ENCODE peak calls at places on chromosomes 3 and 15, in eight cellular contexts. F is astrocyte, M is OCI-LY7, Y is ovary, Z is heart left ventricle, N is AG04450, T is HL-60, V is transverse colon. O is an unnamed sample.

GRCh38 chr15:60349589-60349988 is 48.2 kb downstream of the ANXA2 start:
- DNase-seq in F (no peak), M (no peak), Y (no peak), Z (no peak), N (no peak), T (no peak), V (no peak), O (no peak)

GRCh38 chr15:28907338-28907961 is 21.7 kb downstream of the APBA2 start:
- DNase-seq in F (no peak), M (no peak), Y (no peak), Z (no peak), N (no peak), T (no peak), V (no peak), O (no peak)

GRCh38 chr3:45929042-45929679 is 14.1 kb upstream of the CXCR6 start:
- DNase-seq in F (no peak), M (peak), Y (no peak), Z (no peak), N (no peak), T (no peak), V (peak), O (no peak)

GRCh38 chr3:16516695-16517481 is 3.4 kb upstream of the RFTN1 start:
- DNase-seq in F (peak), M (no peak), Y (peak), Z (peak), N (peak), T (no peak), V (no peak), O (no peak)

GRCh38 chr3:142315083-142315482 is 89.7 kb upstream of the GK5 start:
- DNase-seq in F (peak), M (no peak), Y (no peak), Z (no peak), N (peak), T (no peak), V (no peak), O (no peak)

GRCh38 chr3:9397911-9398714 is 698 bp downstream of the SETD5 start:
- DNase-seq in F (no peak), M (peak), Y (peak), Z (peak), N (no peak), T (no peak), V (peak), O (no peak)

GRCh38 chr15:98798375-98798893 is 150.1 kb downstream of the IGF1R start:
- DNase-seq in F (no peak), M (no peak), Y (no peak), Z (no peak), N (no peak), T (no peak), V (no peak), O (no peak)

GRCh38 chr3:144162042-144162441 is 190.4 kb downstream of the DIPK2A start:
- DNase-seq in F (peak), M (no peak), Y (no peak), Z (no peak), N (peak), T (no peak), V (no peak), O (no peak)

GRCh38 chr3:105040026-105040622 is 326.6 kb upstream of the ALCAM start:
- DNase-seq in F (peak), M (no peak), Y (no peak), Z (no peak), N (no peak), T (no peak), V (no peak), O (no peak)

GRCh38 chr15:40844543-40844981 is 714 bp downstream of the SPINT1 start:
- DNase-seq in F (no peak), M (no peak), Y (no peak), Z (no peak), N (no peak), T (no peak), V (peak), O (no peak)

GRCh38 chr3:138079901-138080300 is 35.5 kb downstream of the DZIP1L start:
- DNase-seq in F (no peak), M (no peak), Y (no peak), Z (no peak), N (no peak), T (no peak), V (no peak), O (no peak)

GRCh38 chr15:65212097-65212496 is 824 bp upstream of the CILP start:
- DNase-seq in F (no peak), M (peak), Y (no peak), Z (no peak), N (no peak), T (no peak), V (no peak), O (peak)

GRCh38 chr15:99467861-99468460 is 97.8 kb upstream of the MEF2A start:
- DNase-seq in F (peak), M (no peak), Y (no peak), Z (no peak), N (no peak), T (no peak), V (no peak), O (no peak)

GRCh38 chr3:121918779-121919483 is 24.7 kb downstream of the SLC15A2 start:
- DNase-seq in F (no peak), M (no peak), Y (no peak), Z (no peak), N (peak), T (no peak), V (no peak), O (no peak)

GRCh38 chr3:118766306-118766669 is 268.4 kb downstream of the IGSF11 start:
- DNase-seq in F (no peak), M (no peak), Y (no peak), Z (no peak), N (no peak), T (no peak), V (no peak), O (no peak)

GRCh38 chr3:195245531-195245951 is 25.4 kb downstream of the XXYLT1 start:
- DNase-seq in F (no peak), M (no peak), Y (peak), Z (no peak), N (no peak), T (no peak), V (no peak), O (no peak)

GRCh38 chr15:64044315-64045105 is 1.8 kb downstream of the DAPK2 start:
- DNase-seq in F (no peak), M (peak), Y (no peak), Z (no peak), N (no peak), T (peak), V (no peak), O (peak)
- H3K4me3 ChIP-seq in F (no peak), M (no peak), Y (no peak), Z (peak), N (no peak), T (no peak), V (no peak), O (peak)

GRCh38 chr3:32945136-32945535 is 6.3 kb upstream of the CCR4 start:
- DNase-seq in F (peak), M (no peak), Y (no peak), Z (no peak), N (no peak), T (no peak), V (no peak), O (no peak)
- TF ChIP-seq CTCF in F (no peak), M (peak), Y (no peak), Z (no peak), N (no peak), T (no peak), V (no peak), O (no peak)

DNA sequence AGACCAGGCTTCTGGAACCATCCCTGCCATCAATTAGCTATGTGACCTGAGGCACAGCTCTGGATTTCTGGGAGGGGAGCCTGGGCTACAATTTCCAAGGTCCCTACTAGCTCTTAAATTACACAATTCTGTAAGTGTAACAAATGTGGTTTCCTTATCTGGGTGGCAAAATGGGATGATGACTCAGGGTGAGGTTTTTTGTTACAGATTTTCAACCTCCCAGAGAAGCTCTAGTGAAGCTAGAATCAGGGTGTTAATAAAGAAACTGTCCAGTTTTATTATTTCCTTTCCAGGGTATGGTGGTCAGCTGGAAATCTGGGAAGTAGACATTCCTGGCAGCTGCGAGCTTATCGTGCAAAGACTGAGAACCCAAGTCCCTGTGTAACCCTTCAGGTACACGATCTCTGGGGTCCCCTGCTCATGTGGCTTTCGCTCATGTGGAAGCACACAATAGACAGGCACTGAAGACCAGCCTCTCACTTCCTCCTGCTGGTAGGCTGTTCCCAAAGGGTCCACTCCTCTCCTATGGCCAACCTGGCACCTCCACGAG is 7.3 kb downstream of the RAB27A start:
- DNase-seq in F (peak), M (no peak), Y (no peak), Z (no peak), N (no peak), T (peak), V (no peak), O (no peak)
- H3K4me3 ChIP-seq in F (no peak), M (no peak), Y (no peak), Z (no peak), N (no peak), T (peak), V (no peak), O (no peak)

GRCh38 chr3:133492159-133492860 is 81.2 kb upstream of the CDV3 start:
- DNase-seq in F (no peak), M (peak), Y (no peak), Z (no peak), N (no peak), T (no peak), V (no peak), O (no peak)

GRCh38 chr3:133490468-133491351 is 82.8 kb upstream of the CDV3 start:
- DNase-seq in F (no peak), M (peak), Y (no peak), Z (no peak), N (no peak), T (no peak), V (peak), O (peak)

GRCh38 chr3:133491481-133492059 is 81.9 kb upstream of the CDV3 start:
- DNase-seq in F (no peak), M (no peak), Y (no peak), Z (no peak), N (no peak), T (no peak), V (no peak), O (no peak)

GRCh38 chr3:133489466-133490085 is 83.9 kb upstream of the CDV3 start:
- DNase-seq in F (peak), M (no peak), Y (no peak), Z (no peak), N (no peak), T (no peak), V (no peak), O (no peak)

DNA sequence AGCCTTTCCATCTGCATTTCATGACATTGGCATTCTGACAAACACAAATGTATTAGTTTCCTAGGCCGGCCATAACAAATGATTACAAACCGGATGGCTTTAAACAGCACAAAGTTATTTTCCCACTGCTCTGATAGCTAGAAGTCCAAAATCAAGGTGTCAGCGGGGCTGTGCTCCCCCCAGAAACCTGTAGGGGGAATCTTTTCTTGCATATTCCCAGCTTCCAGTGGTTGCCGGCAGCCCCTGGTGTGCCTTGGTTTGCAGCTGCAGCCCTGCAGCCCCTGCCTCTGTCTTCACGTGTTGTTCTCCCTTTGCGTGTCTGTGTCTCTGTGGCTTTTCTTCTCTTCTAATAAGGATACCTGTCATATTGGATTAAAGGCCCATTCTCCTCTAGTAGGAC is 79.0 kb upstream of the CDV3 start:
- DNase-seq in F (no peak), M (peak), Y (no peak), Z (no peak), N (no peak), T (no peak), V (no peak), O (no peak)
- TF ChIP-seq CTCF in F (peak), M (peak), Y (no peak), Z (no peak), N (peak), T (no peak), V (peak), O (peak)

GRCh38 chr3:187021748-187022402 is 91.5 kb downstream of the ST6GAL1 start:
- DNase-seq in F (no peak), M (peak), Y (no peak), Z (no peak), N (no peak), T (no peak), V (no peak), O (no peak)

GRCh38 chr3:187025254-187025655 is 94.9 kb downstream of the ST6GAL1 start:
- DNase-seq in F (no peak), M (peak), Y (no peak), Z (no peak), N (no peak), T (no peak), V (no peak), O (no peak)

GRCh38 chr3:187020376-187020775 is 90.0 kb downstream of the ST6GAL1 start:
- DNase-seq in F (no peak), M (peak), Y (no peak), Z (no peak), N (no peak), T (no peak), V (no peak), O (no peak)

GRCh38 chr3:187024561-187025226 is 94.4 kb downstream of the ST6GAL1 start:
- DNase-seq in F (no peak), M (no peak), Y (no peak), Z (no peak), N (no peak), T (no peak), V (no peak), O (no peak)

GRCh38 chr3:187022403-187023029 is 92.2 kb downstream of the ST6GAL1 start:
- DNase-seq in F (no peak), M (no peak), Y (no peak), Z (no peak), N (no peak), T (no peak), V (no peak), O (no peak)
- H3K4me3 ChIP-seq in F (no peak), M (peak), Y (no peak), Z (no peak), N (no peak), T (no peak), V (no peak), O (peak)

DNA sequence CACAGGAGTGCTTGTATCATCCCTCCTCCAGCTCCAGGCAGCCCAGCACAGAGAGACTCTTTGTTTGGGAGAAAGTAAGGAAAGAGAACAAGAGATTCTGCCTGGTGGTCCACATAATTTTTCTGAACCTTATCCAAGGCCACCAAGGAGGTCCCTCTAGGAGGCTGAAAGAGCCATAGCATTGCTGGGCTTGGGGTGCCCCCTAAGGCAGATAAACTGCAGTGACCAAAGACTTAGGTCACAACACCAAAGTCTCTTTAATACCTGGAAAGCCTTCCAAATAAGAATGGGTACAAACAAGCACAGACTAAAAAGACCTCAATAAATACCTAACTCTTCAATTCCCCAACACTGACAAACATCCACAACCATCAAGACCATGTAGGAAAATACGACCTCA is 310.2 kb upstream of the PPP2R3A start:
- DNase-seq in F (no peak), M (no peak), Y (no peak), Z (no peak), N (no peak), T (no peak), V (no peak), O (no peak)
- TF ChIP-seq CTCF in F (no peak), M (no peak), Y (no peak), Z (no peak), N (no peak), T (no peak), V (no peak), O (no peak)

DNA sequence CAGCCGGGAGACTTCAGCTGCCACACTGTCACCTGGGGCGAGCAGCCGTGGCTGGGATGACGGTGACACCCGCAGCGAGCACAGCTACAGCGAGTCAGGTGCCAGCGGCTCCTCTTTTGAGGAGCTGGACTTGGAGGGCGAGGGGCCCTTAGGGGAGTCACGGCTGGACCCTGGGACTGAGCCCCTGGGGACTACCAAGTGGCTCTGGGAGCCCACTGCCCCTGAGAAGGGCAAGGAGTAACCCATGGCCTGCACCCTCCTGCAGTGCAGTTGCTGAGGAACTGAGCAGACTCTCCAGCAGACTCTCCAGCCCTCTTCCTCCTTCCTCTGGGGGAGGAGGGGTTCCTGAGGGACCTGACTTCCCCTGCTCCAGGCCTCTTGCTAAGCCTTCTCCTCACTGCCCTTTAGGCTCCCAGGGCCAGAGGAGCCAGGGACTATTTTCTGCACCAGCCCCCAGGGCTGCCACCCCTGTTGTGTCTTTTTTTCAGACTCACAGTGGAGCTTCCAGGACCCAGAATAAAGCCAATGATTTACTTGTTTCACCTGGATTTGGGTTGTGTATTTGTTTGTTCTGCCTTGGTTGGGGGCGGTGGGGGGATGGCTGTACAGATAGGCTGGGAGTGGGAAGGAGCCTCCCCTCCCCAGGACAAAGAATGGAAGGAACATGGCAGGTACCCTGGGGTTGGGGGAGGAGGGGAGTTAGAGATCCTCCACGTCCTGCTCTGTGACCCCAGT is 2.9 kb upstream of the GRM2 start:
- DNase-seq in F (no peak), M (no peak), Y (no peak), Z (no peak), N (no peak), T (no peak), V (no peak), O (no peak)
- H3K4me3 ChIP-seq in F (no peak), M (no peak), Y (no peak), Z (no peak), N (no peak), T (no peak), V (no peak), O (no peak)

GRCh38 chr3:135865085-135865484 is 100.4 kb upstream of the PPP2R3A start:
- DNase-seq in F (peak), M (no peak), Y (no peak), Z (no peak), N (no peak), T (no peak), V (no peak), O (no peak)

GRCh38 chr3:135862361-135862760 is 103.2 kb upstream of the PPP2R3A start:
- DNase-seq in F (peak), M (no peak), Y (no peak), Z (no peak), N (no peak), T (no peak), V (no peak), O (no peak)

GRCh38 chr3:135865554-135865953 is 100.0 kb upstream of the PPP2R3A start:
- DNase-seq in F (peak), M (no peak), Y (no peak), Z (no peak), N (no peak), T (no peak), V (no peak), O (no peak)

GRCh38 chr3:135860761-135861160 is 104.8 kb upstream of the PPP2R3A start:
- DNase-seq in F (peak), M (no peak), Y (no peak), Z (no peak), N (no peak), T (no peak), V (no peak), O (no peak)

DNA sequence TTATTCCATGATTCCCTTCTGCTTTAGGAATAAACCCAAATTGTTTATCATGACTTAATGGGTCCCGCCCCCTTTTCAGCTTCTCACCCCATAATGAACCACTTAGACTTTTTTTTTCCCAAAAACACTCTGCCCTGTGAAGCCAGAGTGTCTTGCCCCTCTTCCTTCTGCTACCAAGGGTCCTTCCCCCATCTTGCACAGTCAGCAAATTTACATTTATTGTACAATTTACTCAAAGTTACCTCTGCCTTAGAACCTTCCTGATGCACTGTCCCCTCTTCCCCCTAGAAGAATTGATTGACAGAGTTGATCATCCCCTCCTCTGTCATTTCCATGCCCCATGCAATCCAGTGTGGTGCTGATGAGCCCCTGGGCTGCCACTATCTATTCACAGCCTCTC is 101.5 kb upstream of the PPP2R3A start:
- DNase-seq in F (no peak), M (no peak), Y (no peak), Z (no peak), N (no peak), T (no peak), V (no peak), O (no peak)
- TF ChIP-seq CTCF in F (no peak), M (no peak), Y (no peak), Z (no peak), N (no peak), T (no peak), V (no peak), O (no peak)